ENCODE peak calls at places on chromosomes 11 and 22, in ten cellular contexts. H, M, T, V, I, G, L, J, E and B are unnamed samples.

GRCh38 chr11:63686912-63687311 is 5.6 kb downstream of the RTN3 start:
- DNase-seq in H (no peak), M (no peak), T (no peak), V (no peak), I (no peak), G (no peak), L (no peak), J (no peak), E (no peak), B (no peak)

GRCh38 chr11:113693030-113693429 is 13.1 kb downstream of the TMPRSS5 start:
- DNase-seq in H (no peak), M (no peak), T (no peak), V (no peak), I (no peak), G (no peak), L (no peak), J (no peak), E (no peak), B (peak; percentile 38)

GRCh38 chr11:134052988-134053945 is 15.6 kb upstream of the JAM3 start:
- DNase-seq in H (no peak), M (no peak), T (no peak), V (no peak), I (no peak), G (no peak), L (no peak), J (no peak), E (no peak), B (peak; percentile 38)

GRCh38 chr11:95095858-95096587 is 6.4 kb downstream of the ENDOD1 start:
- DNase-seq in H (no peak), M (no peak), T (no peak), V (no peak), I (no peak), G (peak; percentile 75), L (no peak), J (no peak), E (no peak), B (no peak)

GRCh38 chr22:21444701-21445436 is 22.3 kb upstream of the TMEM191C start:
- DNase-seq in H (no peak), M (peak; percentile 5), T (no peak), V (peak; percentile 7), I (peak; percentile 69), G (no peak), L (no peak), J (peak; percentile 63), E (no peak), B (peak; percentile 62)

GRCh38 chr11:110429614-110430266 is at the start of gene FDX1:
- DNase-seq in H (peak; percentile 79), M (peak; percentile 82), T (peak; percentile 50), V (peak; percentile 84), I (peak; percentile 93), G (peak; percentile 94), L (peak; percentile 89), J (peak; percentile 87), E (peak; percentile 81), B (peak; percentile 85)

GRCh38 chr11:107496011-107496410 is 38.4 kb upstream of the CWF19L2 start:
- DNase-seq in H (no peak), M (no peak), T (no peak), V (no peak), I (no peak), G (no peak), L (no peak), J (no peak), E (no peak), B (no peak)

GRCh38 chr11:73308963-73309960 is 1.2 kb downstream of the ARHGEF17 start:
- DNase-seq in H (no peak), M (peak; percentile 91), T (no peak), V (peak; percentile 91), I (peak; percentile 98), G (no peak), L (peak; percentile 78), J (peak; percentile 98), E (no peak), B (peak; percentile 59)

GRCh38 chr11:8829556-8829955 is 81.4 kb upstream of the AKIP1 start:
- DNase-seq in H (no peak), M (no peak), T (no peak), V (no peak), I (no peak), G (no peak), L (no peak), J (peak; percentile 21), E (no peak), B (no peak)

GRCh38 chr11:8828055-8828454 is 82.9 kb upstream of the AKIP1 start:
- DNase-seq in H (no peak), M (no peak), T (no peak), V (no peak), I (no peak), G (no peak), L (no peak), J (peak; percentile 24), E (no peak), B (no peak)

GRCh38 chr11:8826145-8826786 is 84.7 kb upstream of the AKIP1 start:
- DNase-seq in H (no peak), M (no peak), T (no peak), V (no peak), I (peak; percentile 83), G (no peak), L (no peak), J (peak; percentile 63), E (no peak), B (no peak)

GRCh38 chr11:8828580-8829358 is 82.2 kb upstream of the AKIP1 start:
- DNase-seq in H (no peak), M (no peak), T (no peak), V (no peak), I (no peak), G (no peak), L (no peak), J (peak; percentile 53), E (no peak), B (no peak)

GRCh38 chr11:8826901-8827560 is 84.0 kb upstream of the AKIP1 start:
- DNase-seq in H (no peak), M (no peak), T (no peak), V (no peak), I (no peak), G (no peak), L (no peak), J (peak; percentile 5), E (no peak), B (no peak)
- H3K4me1 ChIP-seq in H (no peaks in the 10 kb centered on the region), M (no peaks in the 10 kb centered on the region), T (peaks cover 5% of the 10 kb centered on the region), V (no peaks in the 10 kb centered on the region), I (no peaks in the 10 kb centered on the region), G (no peaks in the 10 kb centered on the region), L (peaks cover 18% of the 10 kb centered on the region), J (no peaks in the 10 kb centered on the region), E (no peaks in the 10 kb centered on the region), B (no peaks in the 10 kb centered on the region)

DNA sequence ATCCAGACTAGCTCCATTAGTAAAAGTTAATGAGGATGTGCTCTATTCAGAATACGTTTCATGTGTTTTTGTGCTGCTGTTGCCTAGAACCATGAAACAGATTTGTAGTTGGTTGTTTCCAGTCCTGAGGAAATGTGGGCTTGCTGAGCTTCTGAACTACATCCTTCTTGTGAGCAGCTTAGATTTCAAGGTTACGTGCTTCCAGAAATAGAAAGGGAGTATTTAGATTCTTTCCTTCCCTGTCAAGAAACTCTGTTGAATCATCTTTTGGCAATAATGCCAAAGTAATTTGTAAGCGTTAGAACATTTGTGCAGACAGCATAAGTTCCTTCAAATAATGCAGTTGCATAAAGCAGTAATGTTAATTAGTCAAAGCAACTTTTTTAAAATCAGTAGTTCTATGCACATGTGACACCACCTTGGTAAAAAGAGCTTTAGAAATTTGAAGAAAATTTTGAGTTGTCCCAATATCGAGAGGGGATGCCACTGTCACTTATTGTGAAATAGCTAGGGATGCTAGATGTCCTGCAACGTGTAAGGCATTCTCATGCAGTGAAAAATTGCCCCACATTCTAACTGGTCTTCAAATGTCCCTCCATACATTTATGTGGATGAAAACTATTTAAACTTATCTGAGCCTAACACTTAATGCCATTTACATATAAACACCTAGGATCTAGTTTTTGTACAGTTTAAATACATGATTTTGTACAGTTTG is 169.6 kb downstream of the ETS1 start:
- DNase-seq in H (no peak), M (no peak), T (no peak), V (no peak), I (no peak), G (no peak), L (no peak), J (no peak), E (no peak), B (no peak)
- H3K27ac ChIP-seq in H (no peak overlapping the region), M (peak overlapping the region; percentile 64), T (no peak overlapping the region), V (peak overlapping the region; percentile 62), I (no peak overlapping the region), G (no peak overlapping the region), L (no peak overlapping the region), J (peak overlapping the region; percentile 71), E (no peak overlapping the region), B (no peak overlapping the region)

GRCh38 chr11:12130180-12130980 is 20.0 kb downstream of the MICAL2 start:
- DNase-seq in H (no peak), M (no peak), T (no peak), V (no peak), I (no peak), G (no peak), L (no peak), J (no peak), E (no peak), B (no peak)

GRCh38 chr11:12132790-12133145 is 22.4 kb downstream of the MICAL2 start:
- DNase-seq in H (no peak), M (no peak), T (no peak), V (no peak), I (no peak), G (no peak), L (no peak), J (no peak), E (no peak), B (no peak)

GRCh38 chr11:12134239-12134590 is 23.8 kb downstream of the MICAL2 start:
- DNase-seq in H (no peak), M (no peak), T (no peak), V (no peak), I (no peak), G (no peak), L (no peak), J (no peak), E (no peak), B (no peak)

GRCh38 chr11:12133539-12134238 is 23.3 kb downstream of the MICAL2 start:
- DNase-seq in H (peak; percentile 39), M (no peak), T (no peak), V (no peak), I (no peak), G (no peak), L (no peak), J (no peak), E (no peak), B (no peak)

DNA sequence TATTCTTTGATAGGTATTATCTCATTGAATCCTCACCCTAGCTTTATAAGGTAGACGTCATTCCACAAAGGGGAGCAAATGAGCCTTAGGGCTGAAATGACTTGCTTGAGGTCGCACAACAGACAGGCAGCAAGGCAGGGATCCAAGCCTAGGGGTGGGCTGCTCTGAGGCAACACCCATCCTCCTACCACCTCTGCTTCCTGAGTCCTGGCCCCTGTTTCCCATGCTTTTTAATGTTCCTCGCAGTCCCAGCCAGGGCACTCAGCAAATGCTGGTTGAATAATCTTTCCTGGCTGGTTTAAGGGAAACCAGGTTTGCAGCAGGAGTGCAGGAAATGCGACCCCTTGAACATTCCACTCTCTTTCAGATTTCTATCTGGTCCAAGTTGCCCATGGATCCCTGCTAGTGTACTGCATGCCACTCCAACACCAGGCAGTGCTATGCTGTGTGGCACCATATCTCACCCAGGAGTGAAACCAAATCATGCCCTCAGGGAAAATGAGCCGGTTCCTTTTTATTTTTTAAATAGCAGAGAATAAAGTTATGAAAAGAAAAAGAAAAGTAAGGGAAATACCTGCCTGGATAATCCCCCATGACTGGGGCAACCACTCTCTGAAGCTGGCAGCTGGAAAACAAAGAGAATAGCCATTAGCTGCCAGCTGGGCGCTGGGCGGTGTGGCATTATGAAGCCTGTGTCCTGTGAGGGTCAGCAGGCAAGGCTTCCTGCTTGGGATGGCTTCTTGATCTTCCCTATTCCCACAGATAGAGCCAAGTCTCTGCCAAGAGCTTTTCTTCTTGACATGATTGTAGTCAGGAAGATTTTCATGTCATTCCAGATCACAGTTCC is 21.8 kb downstream of the MICAL2 start:
- DNase-seq in H (no peak), M (no peak), T (no peak), V (no peak), I (no peak), G (no peak), L (no peak), J (no peak), E (no peak), B (no peak)
- H3K4me1 ChIP-seq in H (peaks cover 13% of the 10 kb centered on the region), M (peaks cover 6% of the 10 kb centered on the region), T (no peaks in the 10 kb centered on the region), V (no peaks in the 10 kb centered on the region), I (no peaks in the 10 kb centered on the region), G (no peaks in the 10 kb centered on the region), L (no peaks in the 10 kb centered on the region), J (no peaks in the 10 kb centered on the region), E (peaks cover 15% of the 10 kb centered on the region), B (no peaks in the 10 kb centered on the region)

GRCh38 chr11:61775106-61775505 is 17.3 kb downstream of the TMEM258 start:
- DNase-seq in H (no peak), M (no peak), T (no peak), V (no peak), I (no peak), G (no peak), L (no peak), J (no peak), E (no peak), B (peak; percentile 62)
- H3K27ac ChIP-seq in H (no peak overlapping the region), M (no peak overlapping the region), T (no peak overlapping the region), V (no peak overlapping the region), I (no peak overlapping the region), G (no peak overlapping the region), L (no peak overlapping the region), J (no peak overlapping the region), E (no peak overlapping the region), B (no peak overlapping the region)